ENCODE peak calls at places on chromosomes 12 and 14, in six cellular contexts. M is omental fat pad; T is OCI-M1; V is right lobe of liver; I is activated CD4-positive, alpha-beta T cell treated with anti-CD3 and anti-CD28 coated beads for 48 hours; B is stimulated activated CD4-positive, alpha-beta T cell treated with anti-CD3 and anti-CD28 coated beads, Interleukin-12 subunit alpha, Interleukin-12 subunit beta, amount 100 ng/mL, for 48 hours. Z is an unnamed sample.

GRCh38 chr12:92796650-92797049 is 93.9 kb downstream of the PLEKHG7 start:
- DNase-seq in M (no peak), T (no peak), V (no peak), I (no peak), B (no peak), Z (no peak)

GRCh38 chr12:29921307-29921706 is 137.6 kb upstream of the TMTC1 start:
- DNase-seq in M (no peak), T (peak; percentile 89), V (no peak), I (no peak), B (no peak), Z (peak; percentile 1)

GRCh38 chr12:56931474-56931978 is 2.7 kb downstream of the SDR9C7 start:
- DNase-seq in M (no peak), T (peak; percentile 94), V (no peak), I (peak; percentile 32), B (peak; percentile 8), Z (peak; percentile 8)

GRCh38 chr12:95130096-95130495 is 56.7 kb upstream of the NR2C1 start:
- DNase-seq in M (no peak), T (no peak), V (no peak), I (no peak), B (no peak), Z (no peak)

GRCh38 chr14:45254771-45255170 is 1.8 kb upstream of the MIS18BP1 start:
- DNase-seq in M (no peak), T (no peak), V (no peak), I (no peak), B (no peak), Z (no peak)

GRCh38 chr14:85587152-85587697 is 57.3 kb downstream of the FLRT2 start:
- DNase-seq in M (no peak), T (peak; percentile 75), V (no peak), I (no peak), B (no peak), Z (no peak)

GRCh38 chr12:23217158-23217557 is 592.2 kb downstream of the ETNK1 start:
- DNase-seq in M (no peak), T (peak; percentile 58), V (no peak), I (no peak), B (no peak), Z (no peak)

GRCh38 chr12:131950182-131950913 is 606 bp downstream of the EP400 start:
- DNase-seq in M (no peak), T (peak; percentile 60), V (peak; percentile 70), I (peak; percentile 61), B (no peak), Z (no peak)

GRCh38 chr14:32072701-32073100 is 4.4 kb upstream of the ARHGAP5 start:
- DNase-seq in M (no peak), T (no peak), V (no peak), I (no peak), B (no peak), Z (no peak)

GRCh38 chr14:67571275-67571990 is 28.6 kb downstream of the PIGH start:
- DNase-seq in M (peak; percentile 47), T (peak; percentile 62), V (no peak), I (peak; percentile 78), B (peak; percentile 68), Z (peak; percentile 67)

GRCh38 chr14:65302571-65303184 is 109.9 kb upstream of the FUT8 start:
- DNase-seq in M (no peak), T (no peak), V (no peak), I (peak; percentile 74), B (peak; percentile 57), Z (peak; percentile 35)

GRCh38 chr12:97465012-97465345 is 2.4 kb downstream of the RMST start:
- DNase-seq in M (no peak), T (no peak), V (no peak), I (no peak), B (no peak), Z (no peak)

GRCh38 chr14:45906257-45906656 is 653.3 kb upstream of the MIS18BP1 start:
- DNase-seq in M (no peak), T (no peak), V (no peak), I (no peak), B (no peak), Z (no peak)

GRCh38 chr12:89949457-89950195 is 241.0 kb upstream of the ATP2B1 start:
- DNase-seq in M (no peak), T (peak; percentile 9), V (no peak), I (peak; percentile 41), B (peak; percentile 42), Z (peak; percentile 57)

Z was measured in small intestine.